ENCODE peak calls at places on chromosome 17, in four cellular contexts. One of them, this sample, is unnamed.
A peak's percentile ranks its signal among the peaks of the same experiment; 100 is the strongest.

GRCh38 chr17:35774499-35774898 is 13.8 kb downstream of the C17orf50 start:
- DNase-seq in NCI-H1105 treated with DMSO at 0.1 percent for 48 hours: no peak
- DNase-seq in stimulated activated CD8-positive, alpha-beta memory T cell treated with anti-CD3 and anti-CD28 coated beads, Interleukin-15, amount 100 ng/mL, for 1 hour: no peak
- DNase-seq in EH: peak; percentile 64
- DNase-seq in this sample: no peak

GRCh38 chr17:33038740-33039139 is 47.1 kb downstream of the SPACA3 start:
- DNase-seq in stimulated activated CD8-positive, alpha-beta memory T cell treated with anti-CD3 and anti-CD28 coated beads, Interleukin-15, amount 100 ng/mL, for 1 hour: no peak
- DNase-seq in NCI-H1105 treated with DMSO at 0.1 percent for 48 hours: peak; percentile 20
- DNase-seq in EH: peak; percentile 38
- DNase-seq in this sample: peak; percentile 12

GRCh38 chr17:43211480-43212402 is at the start of gene TMEM106A:
- DNase-seq in NCI-H1105 treated with DMSO at 0.1 percent for 48 hours: peak; percentile 60
- DNase-seq in EH: peak; percentile 92
- DNase-seq in stimulated activated CD8-positive, alpha-beta memory T cell treated with anti-CD3 and anti-CD28 coated beads, Interleukin-15, amount 100 ng/mL, for 1 hour: peak; percentile 41
- DNase-seq in this sample: peak; percentile 66

GRCh38 chr17:80029235-80029974 is 6.3 kb downstream of the TBC1D16 start:
- DNase-seq in stimulated activated CD8-positive, alpha-beta memory T cell treated with anti-CD3 and anti-CD28 coated beads, Interleukin-15, amount 100 ng/mL, for 1 hour: no peak
- DNase-seq in NCI-H1105 treated with DMSO at 0.1 percent for 48 hours: no peak
- DNase-seq in EH: peak; percentile 84
- DNase-seq in this sample: no peak

GRCh38 chr17:70871180-70871818 is 702.0 kb downstream of the KCNJ2 start:
- DNase-seq in EH: no peak
- DNase-seq in stimulated activated CD8-positive, alpha-beta memory T cell treated with anti-CD3 and anti-CD28 coated beads, Interleukin-15, amount 100 ng/mL, for 1 hour: no peak
- DNase-seq in NCI-H1105 treated with DMSO at 0.1 percent for 48 hours: no peak
- DNase-seq in this sample: no peak

GRCh38 chr17:77332981-77333685 is 192.4 kb downstream of the SEC14L1 start:
- DNase-seq in NCI-H1105 treated with DMSO at 0.1 percent for 48 hours: no peak
- DNase-seq in EH: peak; percentile 96
- DNase-seq in stimulated activated CD8-positive, alpha-beta memory T cell treated with anti-CD3 and anti-CD28 coated beads, Interleukin-15, amount 100 ng/mL, for 1 hour: no peak
- DNase-seq in this sample: no peak

GRCh38 chr17:18184143-18185007 is 747 bp downstream of the ALKBH5 start:
- DNase-seq in stimulated activated CD8-positive, alpha-beta memory T cell treated with anti-CD3 and anti-CD28 coated beads, Interleukin-15, amount 100 ng/mL, for 1 hour: peak; percentile 41
- DNase-seq in EH: peak; percentile 58
- DNase-seq in NCI-H1105 treated with DMSO at 0.1 percent for 48 hours: peak; percentile 25
- DNase-seq in this sample: peak; percentile 16

GRCh38 chr17:65857713-65858112 is 296.3 kb upstream of the AXIN2 start:
- DNase-seq in stimulated activated CD8-positive, alpha-beta memory T cell treated with anti-CD3 and anti-CD28 coated beads, Interleukin-15, amount 100 ng/mL, for 1 hour: no peak
- DNase-seq in NCI-H1105 treated with DMSO at 0.1 percent for 48 hours: no peak
- DNase-seq in EH: peak; percentile 58
- DNase-seq in this sample: no peak

GRCh38 chr17:68514809-68515208 is 2.6 kb downstream of the PRKAR1A start:
- DNase-seq in stimulated activated CD8-positive, alpha-beta memory T cell treated with anti-CD3 and anti-CD28 coated beads, Interleukin-15, amount 100 ng/mL, for 1 hour: no peak
- DNase-seq in NCI-H1105 treated with DMSO at 0.1 percent for 48 hours: no peak
- DNase-seq in EH: peak; percentile 29
- DNase-seq in this sample: no peak

GRCh38 chr17:53218723-53219122 is 604.0 kb upstream of the KIF2B start:
- DNase-seq in stimulated activated CD8-positive, alpha-beta memory T cell treated with anti-CD3 and anti-CD28 coated beads, Interleukin-15, amount 100 ng/mL, for 1 hour: no peak
- DNase-seq in EH: no peak
- DNase-seq in NCI-H1105 treated with DMSO at 0.1 percent for 48 hours: no peak
- DNase-seq in this sample: no peak

GRCh38 chr17:559699-560378 is 154.8 kb downstream of the VPS53 start:
- DNase-seq in NCI-H1105 treated with DMSO at 0.1 percent for 48 hours: no peak
- DNase-seq in EH: peak; percentile 96
- DNase-seq in stimulated activated CD8-positive, alpha-beta memory T cell treated with anti-CD3 and anti-CD28 coated beads, Interleukin-15, amount 100 ng/mL, for 1 hour: no peak
- DNase-seq in this sample: no peak

GRCh38 chr17:73493212-73493814 is 150.9 kb downstream of the SDK2 start:
- DNase-seq in EH: no peak
- DNase-seq in NCI-H1105 treated with DMSO at 0.1 percent for 48 hours: peak; percentile 45
- DNase-seq in stimulated activated CD8-positive, alpha-beta memory T cell treated with anti-CD3 and anti-CD28 coated beads, Interleukin-15, amount 100 ng/mL, for 1 hour: no peak
- DNase-seq in this sample: no peak

GRCh38 chr17:39174907-39175694 is 9.1 kb upstream of the ARL5C start:
- DNase-seq in EH: peak; percentile 69
- DNase-seq in stimulated activated CD8-positive, alpha-beta memory T cell treated with anti-CD3 and anti-CD28 coated beads, Interleukin-15, amount 100 ng/mL, for 1 hour: peak; percentile 61
- DNase-seq in NCI-H1105 treated with DMSO at 0.1 percent for 48 hours: peak; percentile 54
- DNase-seq in this sample: peak; percentile 89

GRCh38 chr17:58614854-58615409 is 76.9 kb downstream of the TEX14 start:
- DNase-seq in EH: no peak
- DNase-seq in stimulated activated CD8-positive, alpha-beta memory T cell treated with anti-CD3 and anti-CD28 coated beads, Interleukin-15, amount 100 ng/mL, for 1 hour: no peak
- DNase-seq in NCI-H1105 treated with DMSO at 0.1 percent for 48 hours: no peak
- DNase-seq in this sample: no peak

This sample was measured in Jurkat, Clone E6-1.